ENCODE peak calls at places on chromosomes 12 and 14, in eight cellular contexts. C is foreskin keratinocyte, J is psoas muscle, O is breast epithelium, M is heart right ventricle, D is hepatocyte, G is mammary epithelial cell, N is astrocyte. I is an unnamed sample.

GRCh38 chr12:2826036-2826435 is 8.8 kb downstream of the NRIP2 start:
- DNase-seq in G (no peak), M (no peak), J (no peak), D (no peak), C (no peak), O (no peak), N (no peak), I (no peak)

GRCh38 chr14:62722406-62722805 is 322.9 kb downstream of the KCNH5 start:
- DNase-seq in C (peak; percentile 22), G (no peak), D (no peak), M (no peak), N (no peak), O (no peak), J (no peak), I (no peak)

GRCh38 chr14:106286697-106287290 is 760.4 kb downstream of the TMEM121 start:
- DNase-seq in M (no peak), D (no peak), G (no peak), J (no peak), N (no peak), C (no peak), O (no peak), I (no peak)

GRCh38 chr12:71877335-71878121 is 38.0 kb downstream of the TBC1D15 start:
- DNase-seq in O (no peak), M (no peak), G (no peak), D (no peak), N (no peak), J (no peak), C (no peak), I (no peak)

GRCh38 chr12:118494776-118495175 is 118.4 kb downstream of the SUDS3 start:
- DNase-seq in O (no peak), J (no peak), D (no peak), M (no peak), G (no peak), C (peak; percentile 1), N (no peak), I (no peak)

GRCh38 chr14:37397941-37398215 is 197.2 kb downstream of the FOXA1 start:
- DNase-seq in C (no peak), O (no peak), N (no peak), D (no peak), M (no peak), G (no peak), J (no peak), I (no peak)

GRCh38 chr14:73591690-73592448 is at the start of gene ACOT4:
- DNase-seq in C (peak; percentile 34), N (peak; percentile 38), D (peak; percentile 63), O (no peak), M (peak; percentile 26), G (peak; percentile 14), J (peak; percentile 64), I (no peak)

GRCh38 chr12:1812650-1813302 is 7.6 kb upstream of the LRTM2 start:
- DNase-seq in D (peak; percentile 62), C (no peak), J (peak; percentile 56), O (no peak), G (no peak), N (peak; percentile 29), M (no peak), I (no peak)

GRCh38 chr12:6224550-6224949 is 24.4 kb downstream of the CD9 start:
- DNase-seq in J (peak; percentile 76), O (no peak), C (no peak), D (peak; percentile 3), G (peak; percentile 86), N (peak; percentile 62), M (peak; percentile 51), I (no peak)

GRCh38 chr12:1935700-1936378 is 17.4 kb upstream of the CACNA2D4 start:
- DNase-seq in O (peak; percentile 70), G (no peak), C (no peak), N (no peak), M (peak; percentile 46), J (no peak), D (no peak), I (no peak)

GRCh38 chr14:32738206-32738871 is 200.3 kb upstream of the NPAS3 start:
- DNase-seq in O (no peak), M (no peak), D (no peak), G (peak; percentile 71), J (no peak), N (no peak), C (peak; percentile 85), I (no peak)

GRCh38 chr12:108685469-108686247 is 45.7 kb downstream of the CORO1C start:
- DNase-seq in G (peak; percentile 32), J (no peak), M (no peak), N (peak; percentile 25), C (no peak), O (no peak), D (no peak), I (no peak)

GRCh38 chr14:44392984-44393383 is 114.1 kb downstream of the FSCB start:
- DNase-seq in N (no peak), J (no peak), D (no peak), G (no peak), O (no peak), M (no peak), C (no peak), I (no peak)

GRCh38 chr12:124391340-124392261 is 96.7 kb downstream of the RFLNA start:
- DNase-seq in J (peak; percentile 83), M (peak; percentile 63), G (no peak), D (no peak), N (peak; percentile 59), C (peak; percentile 71), O (no peak), I (peak; percentile 75)

GRCh38 chr14:61321385-61322010 is at the start of gene PRKCH:
- DNase-seq in D (peak; percentile 80), C (peak; percentile 68), M (peak; percentile 82), N (peak; percentile 8), G (peak; percentile 76), O (peak; percentile 89), J (peak; percentile 85), I (peak; percentile 93)

GRCh38 chr12:120628919-120629318 is 11.5 kb upstream of the CABP1 start:
- DNase-seq in M (peak; percentile 23), G (no peak), O (no peak), J (no peak), D (peak; percentile 28), N (no peak), C (no peak), I (no peak)

GRCh38 chr12:47308672-47309071 is 228.9 kb upstream of the AMIGO2 start:
- DNase-seq in J (no peak), G (no peak), D (no peak), N (no peak), C (no peak), M (no peak), O (no peak), I (no peak)

GRCh38 chr12:46546634-46547273 is 174.2 kb upstream of the SLC38A2 start:
- DNase-seq in J (no peak), D (no peak), G (peak; percentile 71), O (no peak), C (peak; percentile 59), N (peak; percentile 73), M (no peak), I (peak; percentile 62)

GRCh38 chr14:73795974-73796373 is 55.7 kb upstream of the PTGR2 start:
- DNase-seq in G (peak; percentile 81), C (peak; percentile 84), N (peak; percentile 91), D (peak; percentile 80), O (no peak), J (no peak), M (no peak), I (peak; percentile 90)

GRCh38 chr12:123807670-123808069 is 45.6 kb downstream of the DNAH10 start:
- DNase-seq in N (peak; percentile 7), M (no peak), G (no peak), C (no peak), O (no peak), D (peak; percentile 15), J (no peak), I (no peak)

GRCh38 chr12:26940820-26941219 is 2.5 kb downstream of the FGFR1OP2 start:
- DNase-seq in D (no peak), N (peak; percentile 32), C (no peak), G (no peak), M (no peak), J (no peak), O (no peak), I (no peak)

GRCh38 chr14:78566859-78567172 is 396.6 kb downstream of the NRXN3 start:
- DNase-seq in D (no peak), C (no peak), N (no peak), M (no peak), J (no peak), G (no peak), O (no peak), I (no peak)
- TF ChIP-seq CTCF in D (no peak), C (no peak), N (no peak), M (no peak), J (no peak), G (no peak), O (no peak), I (peak; percentile 15)

GRCh38 chr12:53379389-53380103 is 430 bp upstream of the SP1 start:
- DNase-seq in G (peak; percentile 100), J (peak; percentile 99), N (peak; percentile 100), O (peak; percentile 99), C (peak; percentile 100), D (peak; percentile 99), M (peak; percentile 92), I (peak; percentile 98)

GRCh38 chr12:53380104-53380796 is at the start of gene SP1:
- DNase-seq in D (peak; percentile 97), N (peak; percentile 85), C (peak; percentile 73), M (peak; percentile 97), J (peak; percentile 95), G (peak; percentile 93), O (peak; percentile 90), I (peak; percentile 96)

GRCh38 chr12:53378705-53379388 is 1.1 kb upstream of the SP1 start:
- DNase-seq in D (peak; percentile 44), O (no peak), G (no peak), N (no peak), J (no peak), C (no peak), M (no peak), I (no peak)

GRCh38 chr12:53376747-53377146 is 3.2 kb upstream of the SP1 start:
- DNase-seq in D (no peak), J (no peak), C (no peak), G (no peak), M (no peak), N (no peak), O (no peak), I (no peak)

DNA sequence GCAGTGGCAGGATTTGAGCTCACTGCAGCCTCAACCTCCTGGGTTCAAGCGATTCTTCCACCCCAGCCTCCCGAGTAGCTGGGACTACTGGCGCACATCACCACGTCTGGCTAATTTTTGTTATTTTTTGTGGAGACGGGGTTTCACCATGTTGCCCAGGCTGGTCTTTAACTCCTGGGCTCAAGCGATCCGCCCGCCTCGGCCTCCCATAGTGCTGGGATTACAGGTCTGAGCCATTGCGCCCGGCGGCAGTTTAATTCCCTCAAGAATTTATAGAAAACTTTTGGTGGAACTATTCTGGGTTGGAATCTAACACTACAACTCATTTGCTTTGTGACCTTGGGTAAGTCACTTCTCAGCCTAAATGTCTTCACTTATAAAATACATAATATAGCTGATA is 1.8 kb upstream of the SP1 start:
- DNase-seq in G (no peak), J (no peak), N (no peak), D (no peak), C (no peak), M (no peak), O (no peak), I (no peak)
- H3K27ac ChIP-seq in G (no peak overlapping the region), J (peak overlapping the region; percentile 89), N (no peak overlapping the region), D (peak overlapping the region; percentile 90), C (peak overlapping the region; percentile 37), M (peak overlapping the region; percentile 96), O (peak overlapping the region; percentile 96), I (peak overlapping the region; percentile 80)

GRCh38 chr12:12718853-12719252 is 1.7 kb downstream of the CDKN1B start:
- DNase-seq in G (peak; percentile 38), C (peak; percentile 42), J (no peak), O (no peak), D (no peak), M (no peak), N (no peak), I (no peak)
- H3K4me1 ChIP-seq in G (peaks cover 59% of the 10 kb centered on the region), C (peaks cover 35% of the 10 kb centered on the region), J (peaks cover 64% of the 10 kb centered on the region), O (peaks cover 8% of the 10 kb centered on the region), D (peaks cover 52% of the 10 kb centered on the region), M (peaks cover 65% of the 10 kb centered on the region), N (peaks cover 52% of the 10 kb centered on the region), I (peaks cover 49% of the 10 kb centered on the region)

GRCh38 chr12:12555656-12556055 is 7.0 kb downstream of the DUSP16 start:
- DNase-seq in O (no peak), C (no peak), J (no peak), D (no peak), N (no peak), M (no peak), G (no peak), I (no peak)
- TF ChIP-seq CTCF in O (no peak), C (no peak), J (no peak), D (no peak), N (no peak), M (no peak), G (no peak), I (no peak)

I was measured in PC-9.